ENCODE peak calls at places on chromosomes 1 and 21, in six cellular contexts. One of them, this sample, is unnamed.

GRCh38 chr1:241271427-241271826 is 85.6 kb downstream of the RGS7 start:
- DNase-seq in iPS DF 6.9: no peak
- DNase-seq in hepatocyte: peak; percentile 35
- DNase-seq in Caco-2: peak; percentile 35
- DNase-seq in GM23338: no peak
- DNase-seq in colonic mucosa: peak; percentile 60
- DNase-seq in this sample: no peak

GRCh38 chr1:101567582-101568189 is 330.9 kb downstream of the S1PR1 start:
- DNase-seq in iPS DF 6.9: no peak
- DNase-seq in hepatocyte: peak; percentile 32
- DNase-seq in Caco-2: peak; percentile 31
- DNase-seq in GM23338: peak; percentile 60
- DNase-seq in colonic mucosa: peak; percentile 36
- DNase-seq in this sample: peak; percentile 43

GRCh38 chr21:44199448-44199847 is 41.3 kb downstream of the ICOSLG start:
- DNase-seq in iPS DF 6.9: no peak
- DNase-seq in hepatocyte: peak; percentile 5
- DNase-seq in Caco-2: peak; percentile 27
- DNase-seq in GM23338: peak; percentile 85
- DNase-seq in colonic mucosa: no peak
- DNase-seq in this sample: no peak

GRCh38 chr1:6538958-6539357 is 15.4 kb downstream of the NOL9 start:
- DNase-seq in iPS DF 6.9: no peak
- DNase-seq in hepatocyte: no peak
- DNase-seq in Caco-2: no peak
- DNase-seq in GM23338: no peak
- DNase-seq in colonic mucosa: no peak
- DNase-seq in this sample: no peak

GRCh38 chr1:162302246-162302645 is 74.4 kb downstream of the SPATA46 start:
- DNase-seq in iPS DF 6.9: no peak
- DNase-seq in hepatocyte: no peak
- DNase-seq in Caco-2: no peak
- DNase-seq in GM23338: no peak
- DNase-seq in colonic mucosa: no peak
- DNase-seq in this sample: no peak

GRCh38 chr1:109391161-109391556 is 6.6 kb downstream of the SORT1 start:
- DNase-seq in iPS DF 6.9: no peak
- DNase-seq in hepatocyte: no peak
- DNase-seq in Caco-2: no peak
- DNase-seq in GM23338: no peak
- DNase-seq in colonic mucosa: no peak
- DNase-seq in this sample: no peak

GRCh38 chr1:27668808-27669723 is 2.9 kb downstream of the IFI6 start:
- DNase-seq in iPS DF 6.9: no peak
- DNase-seq in hepatocyte: peak; percentile 79
- DNase-seq in Caco-2: peak; percentile 69
- DNase-seq in GM23338: peak; percentile 79
- DNase-seq in colonic mucosa: peak; percentile 91
- DNase-seq in this sample: peak; percentile 73

GRCh38 chr1:229230893-229231753 is 39.8 kb upstream of the RAB4A start:
- DNase-seq in iPS DF 6.9: no peak
- DNase-seq in hepatocyte: no peak
- DNase-seq in Caco-2: no peak
- DNase-seq in GM23338: peak; percentile 70
- DNase-seq in colonic mucosa: no peak
- DNase-seq in this sample: no peak

GRCh38 chr1:210360852-210361477 is 32.3 kb downstream of the HHAT start:
- DNase-seq in iPS DF 6.9: no peak
- DNase-seq in hepatocyte: peak; percentile 60
- DNase-seq in Caco-2: no peak
- DNase-seq in GM23338: peak; percentile 60
- DNase-seq in colonic mucosa: no peak
- DNase-seq in this sample: no peak

GRCh38 chr1:167746988-167747655 is 25.3 kb downstream of the MPZL1 start:
- DNase-seq in iPS DF 6.9: no peak
- DNase-seq in hepatocyte: no peak
- DNase-seq in Caco-2: no peak
- DNase-seq in GM23338: no peak
- DNase-seq in colonic mucosa: no peak
- DNase-seq in this sample: no peak

GRCh38 chr21:38511662-38512243 is 13.5 kb upstream of the ERG start:
- DNase-seq in iPS DF 6.9: no peak
- DNase-seq in hepatocyte: no peak
- DNase-seq in Caco-2: no peak
- DNase-seq in GM23338: no peak
- DNase-seq in colonic mucosa: no peak
- DNase-seq in this sample: no peak

GRCh38 chr1:14852301-14852700 is 253.8 kb downstream of the KAZN start:
- DNase-seq in iPS DF 6.9: no peak
- DNase-seq in hepatocyte: no peak
- DNase-seq in Caco-2: no peak
- DNase-seq in GM23338: no peak
- DNase-seq in colonic mucosa: no peak
- DNase-seq in this sample: no peak

GRCh38 chr21:34072145-34073031 is 990 bp upstream of the MRPS6 start:
- DNase-seq in iPS DF 6.9: no peak
- DNase-seq in hepatocyte: no peak
- DNase-seq in Caco-2: no peak
- DNase-seq in GM23338: no peak
- DNase-seq in colonic mucosa: no peak
- DNase-seq in this sample: no peak

GRCh38 chr21:42599962-42600361 is 53.5 kb upstream of the PDE9A start:
- DNase-seq in iPS DF 6.9: no peak
- DNase-seq in hepatocyte: no peak
- DNase-seq in Caco-2: peak; percentile 27
- DNase-seq in GM23338: no peak
- DNase-seq in colonic mucosa: no peak
- DNase-seq in this sample: no peak

GRCh38 chr1:117001254-117001927 is at the start of gene CD101:
- DNase-seq in iPS DF 6.9: no peak
- DNase-seq in hepatocyte: no peak
- DNase-seq in Caco-2: no peak
- DNase-seq in GM23338: no peak
- DNase-seq in colonic mucosa: no peak
- DNase-seq in this sample: no peak

GRCh38 chr1:162855461-162856150 is 5.4 kb downstream of the CCDC190 start:
- DNase-seq in iPS DF 6.9: no peak
- DNase-seq in hepatocyte: no peak
- DNase-seq in Caco-2: no peak
- DNase-seq in GM23338: no peak
- DNase-seq in colonic mucosa: no peak
- DNase-seq in this sample: no peak

GRCh38 chr21:14050121-14050520 is 160.6 kb downstream of the LIPI start:
- DNase-seq in iPS DF 6.9: no peak
- DNase-seq in hepatocyte: no peak
- DNase-seq in Caco-2: no peak
- DNase-seq in GM23338: no peak
- DNase-seq in colonic mucosa: no peak
- DNase-seq in this sample: no peak

GRCh38 chr1:21238141-21238800 is 52.0 kb downstream of the ECE1 start:
- DNase-seq in iPS DF 6.9: no peak
- DNase-seq in hepatocyte: no peak
- DNase-seq in Caco-2: no peak
- DNase-seq in GM23338: no peak
- DNase-seq in colonic mucosa: no peak
- DNase-seq in this sample: no peak

DNA sequence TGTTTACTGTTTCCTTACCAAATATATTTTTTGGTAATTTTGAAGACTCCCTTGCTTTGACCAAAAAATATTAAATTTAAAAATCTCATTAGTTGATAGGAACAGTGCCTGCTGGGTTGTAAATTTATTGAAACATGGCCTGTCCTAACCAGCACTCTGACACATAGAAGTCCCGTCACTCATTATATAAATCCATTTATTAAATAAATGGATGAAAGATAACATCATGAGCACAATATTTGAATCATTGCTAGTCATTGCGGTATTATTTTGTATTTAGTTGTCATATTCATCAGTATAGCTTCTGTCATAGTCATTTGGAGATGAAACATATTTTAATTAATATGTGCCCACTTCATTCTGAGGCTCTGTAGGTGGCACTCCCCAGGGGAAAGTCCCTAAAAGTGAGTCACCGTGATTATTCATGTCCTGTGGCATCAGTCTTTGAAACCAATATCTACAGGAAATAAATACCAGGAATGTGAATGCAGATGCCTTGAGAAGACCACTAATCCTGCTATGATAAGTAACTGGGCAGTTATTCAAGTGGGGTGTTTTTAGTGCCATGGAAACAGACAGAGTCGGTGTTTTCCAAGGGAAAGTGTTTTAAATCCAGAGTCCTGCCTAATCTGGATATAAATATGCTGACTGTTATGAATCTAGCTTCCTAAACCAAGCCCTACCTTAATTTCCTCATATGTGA is 302.0 kb downstream of the DUSP10 start:
- DNase-seq in iPS DF 6.9: no peak
- DNase-seq in hepatocyte: peak; percentile 56
- DNase-seq in Caco-2: no peak
- DNase-seq in GM23338: no peak
- DNase-seq in colonic mucosa: no peak
- DNase-seq in this sample: no peak
- H3K4me3 ChIP-seq in iPS DF 6.9: no peak overlapping the region
- H3K4me3 ChIP-seq in hepatocyte: no peak overlapping the region
- H3K4me3 ChIP-seq in Caco-2: no peak overlapping the region
- H3K4me3 ChIP-seq in GM23338: no peak overlapping the region
- H3K4me3 ChIP-seq in colonic mucosa: no peak overlapping the region
- H3K4me3 ChIP-seq in this sample: no peak overlapping the region

GRCh38 chr1:243408479-243408878 is 152.6 kb downstream of the SDCCAG8 start:
- DNase-seq in iPS DF 6.9: no peak
- DNase-seq in hepatocyte: no peak
- DNase-seq in Caco-2: no peak
- DNase-seq in GM23338: no peak
- DNase-seq in colonic mucosa: no peak
- DNase-seq in this sample: no peak
- H3K4me1 ChIP-seq in iPS DF 6.9: peaks cover 1% of the 10 kb centered on the region
- H3K4me1 ChIP-seq in hepatocyte: no peaks in the 10 kb centered on the region
- H3K4me1 ChIP-seq in Caco-2: no peaks in the 10 kb centered on the region
- H3K4me1 ChIP-seq in GM23338: peaks cover 22% of the 10 kb centered on the region
- H3K4me1 ChIP-seq in colonic mucosa: no peaks in the 10 kb centered on the region
- H3K4me1 ChIP-seq in this sample: no peaks in the 10 kb centered on the region

GRCh38 chr1:110872366-110872744 is 593 bp upstream of the CD53 start:
- DNase-seq in iPS DF 6.9: no peak
- DNase-seq in hepatocyte: no peak
- DNase-seq in Caco-2: no peak
- DNase-seq in GM23338: no peak
- DNase-seq in colonic mucosa: no peak
- DNase-seq in this sample: no peak
- H3K4me3 ChIP-seq in iPS DF 6.9: no peak overlapping the region
- H3K4me3 ChIP-seq in hepatocyte: no peak overlapping the region
- H3K4me3 ChIP-seq in Caco-2: no peak overlapping the region
- H3K4me3 ChIP-seq in GM23338: no peak overlapping the region
- H3K4me3 ChIP-seq in colonic mucosa: no peak overlapping the region
- H3K4me3 ChIP-seq in this sample: no peak overlapping the region

DNA sequence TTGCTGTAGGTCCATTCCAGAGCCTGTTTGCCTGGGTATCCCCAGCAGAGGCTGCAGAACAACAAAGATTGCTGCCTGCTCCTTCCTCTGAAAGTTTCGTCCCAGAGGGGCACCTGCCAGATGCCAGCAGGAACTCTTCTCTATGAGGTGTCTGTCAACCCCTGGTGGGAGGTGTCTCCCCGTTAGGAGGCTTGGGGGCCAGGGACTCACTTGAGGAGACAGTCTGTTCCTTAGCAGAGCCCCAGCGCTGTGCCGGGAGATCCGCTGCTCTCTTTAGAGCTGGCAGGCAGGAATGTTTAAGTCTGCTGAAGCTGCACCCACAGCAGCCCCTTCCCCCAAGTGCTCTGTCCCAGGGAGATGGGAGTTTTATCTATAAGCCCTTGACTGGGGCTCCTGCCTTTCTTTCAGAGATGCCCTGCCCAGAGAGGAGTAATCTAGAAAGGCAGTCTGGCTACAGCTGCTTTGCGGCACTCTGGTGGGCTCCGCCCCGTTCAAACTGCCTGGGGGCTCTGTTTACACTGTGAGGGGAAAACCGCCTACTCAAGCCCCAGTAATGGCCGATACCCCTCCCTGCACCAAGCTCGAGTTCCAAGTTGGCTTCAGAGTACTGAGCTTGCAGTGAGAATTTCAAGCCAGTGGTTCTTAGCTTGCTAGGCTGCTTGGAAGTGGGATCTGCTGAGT is 8.7 kb upstream of the SLC25A24 start:
- DNase-seq in iPS DF 6.9: no peak
- DNase-seq in hepatocyte: peak; percentile 41
- DNase-seq in Caco-2: no peak
- DNase-seq in GM23338: peak; percentile 35
- DNase-seq in colonic mucosa: no peak
- DNase-seq in this sample: no peak
- H3K4me1 ChIP-seq in iPS DF 6.9: no peaks in the 10 kb centered on the region
- H3K4me1 ChIP-seq in hepatocyte: peaks cover 6% of the 10 kb centered on the region
- H3K4me1 ChIP-seq in Caco-2: no peaks in the 10 kb centered on the region
- H3K4me1 ChIP-seq in GM23338: peaks cover 9% of the 10 kb centered on the region
- H3K4me1 ChIP-seq in colonic mucosa: no peaks in the 10 kb centered on the region
- H3K4me1 ChIP-seq in this sample: no peaks in the 10 kb centered on the region

DNA sequence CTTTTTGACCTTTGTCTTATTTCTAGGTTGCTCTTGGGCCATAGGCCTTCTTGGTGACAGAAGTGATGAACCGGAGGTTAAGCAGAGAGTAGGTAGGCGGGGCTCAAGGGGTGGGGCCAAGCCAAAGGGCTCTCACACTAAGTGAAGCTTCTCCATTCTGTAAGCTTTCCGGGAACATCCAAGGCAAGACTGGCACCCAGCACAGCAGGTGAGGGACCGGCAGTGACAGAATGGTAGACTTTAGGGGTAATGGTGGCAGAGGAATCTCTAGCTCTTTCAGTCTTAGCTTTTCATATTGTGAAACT is at the start of gene TNFAIP8L2:
- DNase-seq in iPS DF 6.9: no peak
- DNase-seq in hepatocyte: no peak
- DNase-seq in Caco-2: no peak
- DNase-seq in GM23338: peak; percentile 44
- DNase-seq in colonic mucosa: peak; percentile 73
- DNase-seq in this sample: peak; percentile 84
- H3K4me3 ChIP-seq in iPS DF 6.9: no peak within 1 kb of the TSS
- H3K4me3 ChIP-seq in hepatocyte: no peak within 1 kb of the TSS
- H3K4me3 ChIP-seq in Caco-2: no peak within 1 kb of the TSS
- H3K4me3 ChIP-seq in GM23338: no peak within 1 kb of the TSS
- H3K4me3 ChIP-seq in colonic mucosa: peak within 1 kb of the TSS; percentile 19
- H3K4me3 ChIP-seq in this sample: peak within 1 kb of the TSS; percentile 27

GRCh38 chr1:8814870-8815269 is 2.6 kb downstream of the RERE start:
- DNase-seq in iPS DF 6.9: no peak
- DNase-seq in hepatocyte: peak; percentile 43
- DNase-seq in Caco-2: no peak
- DNase-seq in GM23338: peak; percentile 80
- DNase-seq in colonic mucosa: no peak
- DNase-seq in this sample: no peak

GRCh38 chr1:8810987-8811386 is 6.5 kb downstream of the RERE start:
- DNase-seq in iPS DF 6.9: no peak
- DNase-seq in hepatocyte: no peak
- DNase-seq in Caco-2: no peak
- DNase-seq in GM23338: no peak
- DNase-seq in colonic mucosa: no peak
- DNase-seq in this sample: no peak

GRCh38 chr1:8813991-8814390 is 3.4 kb downstream of the RERE start:
- DNase-seq in iPS DF 6.9: no peak
- DNase-seq in hepatocyte: no peak
- DNase-seq in Caco-2: no peak
- DNase-seq in GM23338: no peak
- DNase-seq in colonic mucosa: no peak
- DNase-seq in this sample: no peak

GRCh38 chr1:8815582-8816285 is 1.7 kb downstream of the RERE start:
- DNase-seq in iPS DF 6.9: no peak
- DNase-seq in hepatocyte: peak; percentile 48
- DNase-seq in Caco-2: no peak
- DNase-seq in GM23338: no peak
- DNase-seq in colonic mucosa: peak; percentile 40
- DNase-seq in this sample: no peak

GRCh38 chr1:8813016-8813763 is 4.2 kb downstream of the RERE start:
- DNase-seq in iPS DF 6.9: no peak
- DNase-seq in hepatocyte: no peak
- DNase-seq in Caco-2: no peak
- DNase-seq in GM23338: no peak
- DNase-seq in colonic mucosa: no peak
- DNase-seq in this sample: no peak
- H3K4me1 ChIP-seq in iPS DF 6.9: peaks cover 1% of the 10 kb centered on the region
- H3K4me1 ChIP-seq in hepatocyte: peaks cover 26% of the 10 kb centered on the region
- H3K4me1 ChIP-seq in Caco-2: peaks cover 9% of the 10 kb centered on the region
- H3K4me1 ChIP-seq in GM23338: peaks cover 19% of the 10 kb centered on the region
- H3K4me1 ChIP-seq in colonic mucosa: no peaks in the 10 kb centered on the region
- H3K4me1 ChIP-seq in this sample: peaks cover 10% of the 10 kb centered on the region